ENCODE peak calls at places on chromosome 18, in seven cellular contexts. G, R, L, F, S, M and T are unnamed samples.

GRCh38 chr18:80143876-80144275 is 34.8 kb downstream of the ADNP2 start:
- DNase-seq in S (no peak), R (peak), G (no peak), M (no peak), L (no peak), F (no peak), T (no peak)

GRCh38 chr18:28823506-28824182 is 646.7 kb upstream of the CDH2 start:
- DNase-seq in M (no peak), R (peak), G (no peak), F (no peak), S (no peak), L (no peak), T (no peak)

GRCh38 chr18:51321696-51322095 is 124.2 kb upstream of the MEX3C start:
- DNase-seq in R (no peak), F (no peak), M (no peak), G (no peak), L (no peak), S (no peak), T (no peak)

GRCh38 chr18:61854578-61854977 is 38.2 kb downstream of the RNF152 start:
- DNase-seq in F (no peak), S (no peak), G (no peak), M (no peak), L (no peak), R (peak), T (no peak)

GRCh38 chr18:58549814-58550339 is 79.0 kb downstream of the ALPK2 start:
- DNase-seq in G (no peak), S (no peak), F (no peak), M (no peak), L (no peak), R (no peak), T (no peak)

GRCh38 chr18:10842821-10843220 is 306.5 kb downstream of the PIEZO2 start:
- DNase-seq in S (no peak), M (no peak), L (no peak), R (no peak), F (no peak), G (no peak), T (no peak)

GRCh38 chr18:51273435-51273834 is 76.0 kb upstream of the MEX3C start:
- DNase-seq in R (no peak), F (no peak), M (peak), G (no peak), L (no peak), S (no peak), T (no peak)

GRCh38 chr18:9552616-9553015 is 61.7 kb downstream of the PPP4R1 start:
- DNase-seq in R (no peak), G (no peak), S (no peak), L (no peak), M (no peak), F (no peak), T (no peak)

GRCh38 chr18:11411021-11411420 is 198.4 kb upstream of the SLC35G4 start:
- DNase-seq in L (no peak), F (no peak), M (no peak), R (peak), S (no peak), G (no peak), T (no peak)

GRCh38 chr18:36304723-36305122 is 7.2 kb downstream of the FHOD3 start:
- DNase-seq in R (no peak), M (no peak), G (no peak), L (no peak), S (no peak), F (no peak), T (no peak)

GRCh38 chr18:10017048-10017447 is 103.2 kb downstream of the VAPA start:
- DNase-seq in R (no peak), L (no peak), S (no peak), G (no peak), F (no peak), M (no peak), T (no peak)

GRCh38 chr18:63157293-63158011 is 162.1 kb downstream of the BCL2 start:
- DNase-seq in F (no peak), G (no peak), L (peak), S (no peak), M (no peak), R (no peak), T (no peak)

GRCh38 chr18:63154350-63155152 is 165.0 kb downstream of the BCL2 start:
- DNase-seq in M (no peak), L (no peak), R (no peak), F (no peak), S (no peak), G (no peak), T (no peak)

GRCh38 chr18:63152791-63153190 is 166.8 kb downstream of the BCL2 start:
- DNase-seq in M (no peak), R (no peak), L (no peak), F (no peak), G (no peak), S (no peak), T (no peak)

GRCh38 chr18:63155910-63156773 is 163.4 kb downstream of the BCL2 start:
- DNase-seq in G (no peak), M (no peak), L (no peak), R (no peak), S (no peak), F (no peak), T (no peak)

DNA sequence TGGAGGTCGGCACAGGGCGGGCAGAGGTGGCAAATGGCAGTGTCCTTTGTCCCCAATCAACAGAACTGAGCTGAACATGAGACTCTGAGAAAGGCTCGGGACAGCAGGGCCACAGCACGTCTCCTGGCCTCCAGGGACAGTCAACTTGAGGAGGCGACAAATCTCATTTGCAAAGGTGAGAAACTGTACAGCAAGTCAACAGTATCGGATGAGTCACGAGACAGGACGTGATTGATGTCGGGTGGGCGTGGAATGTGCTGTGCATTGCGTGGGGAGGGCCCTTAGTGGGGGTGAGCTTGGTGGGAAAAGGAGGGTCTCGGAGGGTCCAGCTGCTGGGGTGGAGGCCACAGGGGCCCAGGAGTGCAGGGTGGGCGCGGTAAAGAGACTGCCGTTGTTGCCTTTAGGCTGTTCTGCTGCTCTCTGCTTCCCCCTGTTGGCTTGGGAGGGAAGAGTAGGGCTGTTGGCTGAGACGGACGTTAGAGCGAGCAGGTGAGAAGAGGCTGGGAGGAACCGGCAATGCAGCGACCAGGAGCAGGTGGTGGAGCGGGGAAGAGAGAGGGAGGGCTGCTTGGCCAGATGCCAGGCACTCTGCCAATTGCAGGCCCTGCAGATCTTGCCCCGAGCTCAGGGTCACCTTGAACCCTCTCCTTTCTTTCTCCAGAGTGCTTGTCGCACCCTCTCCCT is 164.3 kb downstream of the BCL2 start:
- DNase-seq in S (no peak), R (no peak), M (peak), L (peak), G (peak), F (peak), T (no peak)
- H3K4me3 ChIP-seq in S (peak), R (no peak), M (no peak), L (peak), G (no peak), F (peak), T (peak)

DNA sequence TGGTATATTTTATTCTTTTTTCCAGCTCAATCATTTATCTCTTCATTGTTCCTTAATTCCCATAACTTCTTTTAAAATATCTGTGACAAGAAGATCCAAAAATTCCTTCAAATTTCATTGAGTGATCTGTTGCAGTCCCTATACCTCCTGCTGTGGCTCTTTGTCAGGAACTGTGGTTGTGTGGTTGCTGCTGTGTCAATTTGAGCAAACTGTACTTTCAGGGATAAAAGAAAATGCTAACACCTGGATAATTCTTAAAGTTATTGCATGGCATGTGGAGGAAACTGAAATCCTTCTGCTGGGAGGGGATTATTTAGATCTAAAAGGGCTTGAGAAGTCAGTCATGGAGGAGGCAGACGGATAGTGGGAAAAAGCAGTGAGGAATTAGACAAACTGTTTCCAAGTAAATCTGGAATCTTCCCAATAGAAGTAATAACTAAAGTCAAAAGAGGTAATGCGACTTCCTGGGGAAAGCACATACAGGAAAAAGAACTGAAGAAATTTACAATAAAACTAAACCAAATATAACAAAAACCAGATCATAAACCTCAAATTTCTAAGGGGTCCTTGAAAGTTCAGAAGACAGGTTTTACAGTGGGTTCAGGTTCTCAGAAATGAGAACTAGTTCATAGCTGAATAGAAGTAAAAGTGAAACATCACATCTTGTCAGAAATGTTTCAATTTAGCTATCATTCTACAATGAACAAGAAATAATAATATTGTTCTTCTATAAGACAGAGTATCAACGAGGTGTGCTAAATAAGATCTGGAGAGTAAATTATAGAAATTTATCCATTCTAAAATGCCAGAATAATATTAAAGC is 33.5 kb upstream of the CD226 start:
- DNase-seq in S (no peak), L (no peak), F (no peak), R (no peak), G (no peak), M (no peak), T (no peak)
- H3K4me3 ChIP-seq in S (no peak), L (no peak), F (no peak), R (no peak), G (no peak), M (no peak), T (no peak)

DNA sequence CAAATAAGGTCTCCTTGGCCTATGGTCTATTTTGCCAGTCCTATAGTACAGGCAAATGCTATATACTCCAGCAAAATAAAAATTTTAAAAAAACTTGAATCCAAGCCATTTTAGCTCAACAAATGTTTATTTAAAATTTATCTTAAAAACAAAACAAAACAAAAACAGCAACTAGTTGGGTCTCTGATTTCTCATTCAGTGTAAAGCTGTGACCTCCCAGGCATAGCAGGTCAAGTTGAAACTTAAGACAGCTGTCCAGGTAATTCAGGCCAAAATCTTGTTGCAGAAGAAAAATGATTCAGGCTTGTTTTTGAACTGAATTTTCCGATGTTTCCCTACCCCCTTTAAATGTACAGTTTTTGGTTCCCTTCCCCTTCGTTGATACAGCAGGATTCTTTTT is 58.4 kb downstream of the CABLES1 start:
- DNase-seq in L (no peak), G (no peak), S (no peak), R (no peak), F (no peak), M (no peak), T (no peak)
- H3K4me3 ChIP-seq in L (no peak), G (no peak), S (no peak), R (no peak), F (no peak), M (no peak), T (no peak)

GRCh38 chr18:13616525-13617035 is 109.8 kb downstream of the FAM210A start:
- DNase-seq in F (no peak), M (no peak), S (no peak), G (no peak), R (no peak), L (no peak), T (no peak)

GRCh38 chr18:13614701-13615288 is 111.6 kb downstream of the FAM210A start:
- DNase-seq in R (no peak), S (no peak), F (no peak), M (no peak), L (no peak), G (peak), T (no peak)

GRCh38 chr18:13616041-13616440 is 110.3 kb downstream of the FAM210A start:
- DNase-seq in R (no peak), L (no peak), G (no peak), S (no peak), F (no peak), M (no peak), T (no peak)

GRCh38 chr18:13614318-13614643 is 112.1 kb downstream of the FAM210A start:
- DNase-seq in S (no peak), F (no peak), M (no peak), R (no peak), L (no peak), G (no peak), T (no peak)

DNA sequence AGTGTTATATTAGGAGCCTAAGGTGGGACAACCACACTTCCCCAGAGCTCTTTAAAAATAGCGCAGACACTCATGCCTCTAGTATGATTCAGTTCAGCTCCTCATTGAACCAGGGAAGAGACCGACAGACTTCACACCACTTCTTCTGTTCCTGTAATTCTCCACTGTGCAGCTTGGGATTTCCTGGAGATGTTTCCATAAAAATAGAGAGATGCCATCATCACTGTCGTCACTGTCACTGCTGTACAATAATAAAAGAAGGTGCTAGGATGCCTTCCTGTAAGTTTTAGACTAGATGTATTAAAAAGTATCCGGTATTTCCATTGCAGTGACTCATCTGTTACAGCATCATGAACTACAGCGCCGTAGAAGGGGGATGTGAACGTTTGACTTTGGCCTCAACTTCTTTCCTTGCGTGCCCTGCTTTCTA is 110.9 kb downstream of the FAM210A start:
- DNase-seq in L (no peak), F (no peak), M (no peak), G (no peak), S (no peak), R (no peak), T (no peak)
- H3K4me3 ChIP-seq in L (peak), F (no peak), M (no peak), G (no peak), S (peak), R (no peak), T (peak)

GRCh38 chr18:24396082-24396623 is 1.5 kb downstream of the OSBPL1A start:
- DNase-seq in S (no peak), R (peak), F (no peak), M (no peak), G (no peak), L (no peak), T (no peak)
- H3K4me3 ChIP-seq in S (peak), R (peak), F (no peak), M (no peak), G (no peak), L (no peak), T (no peak)

DNA sequence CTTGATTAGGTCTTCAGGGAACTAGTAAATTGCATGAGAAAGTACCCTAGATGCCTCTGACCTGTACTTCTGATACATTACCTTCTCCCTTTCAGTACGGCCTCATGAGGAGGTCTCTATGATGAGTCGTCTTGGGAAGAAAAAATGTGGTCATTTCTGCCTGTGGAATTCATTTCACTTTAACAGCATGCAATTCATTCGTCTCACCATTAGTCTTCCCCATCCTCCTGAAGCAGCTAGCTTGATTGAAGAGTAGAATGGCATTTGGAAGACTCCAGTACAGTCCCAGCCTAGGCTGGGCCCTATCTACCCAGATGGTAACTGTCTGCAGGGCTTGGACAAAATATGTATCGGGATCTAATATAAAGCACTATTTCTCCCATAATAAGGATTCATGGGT is 52.1 kb downstream of the TMX3 start:
- DNase-seq in L (no peak), F (no peak), S (no peak), G (no peak), M (no peak), R (peak), T (no peak)
- H3K4me3 ChIP-seq in L (no peak), F (no peak), S (no peak), G (no peak), M (no peak), R (no peak), T (no peak)

GRCh38 chr18:31683106-31683505 is 1.3 kb downstream of the B4GALT6 start:
- DNase-seq in S (no peak), F (no peak), M (no peak), R (no peak), G (no peak), L (no peak), T (no peak)

GRCh38 chr18:31685097-31686082 is 1.0 kb upstream of the B4GALT6 start:
- DNase-seq in G (peak), S (peak), R (peak), M (peak), L (peak), F (peak), T (peak)

GRCh38 chr18:31686572-31686971 is 2.2 kb upstream of the B4GALT6 start:
- DNase-seq in F (no peak), M (no peak), G (no peak), S (no peak), R (no peak), L (no peak), T (no peak)

GRCh38 chr18:31684279-31685096 is at the start of gene B4GALT6:
- DNase-seq in M (peak), F (no peak), S (no peak), R (peak), G (peak), L (no peak), T (no peak)

GRCh38 chr18:31683968-31684278 is 458 bp downstream of the B4GALT6 start:
- DNase-seq in G (no peak), L (no peak), F (no peak), S (no peak), M (no peak), R (no peak), T (no peak)
- H3K4me3 ChIP-seq in G (no peak), L (peak), F (peak), S (peak), M (peak), R (peak), T (peak)

GRCh38 chr18:13216092-13216582 is 2.4 kb upstream of the LDLRAD4 start:
- DNase-seq in R (peak), S (peak), G (peak), L (peak), M (peak), F (peak), T (no peak)
- H3K4me3 ChIP-seq in R (no peak), S (peak), G (no peak), L (no peak), M (no peak), F (no peak), T (no peak)